ENCODE peak calls at places on chromosomes 6 and 20, in ten cellular contexts. One of them, this sample, is unnamed. For H3K36me3, the result is how much of the 10 kb centered on the place peaks cover.

GRCh38 chr20:9330151-9330550 is 184.2 kb upstream of the LAMP5 start:
- DNase-seq in PC-9: no peak
- DNase-seq in suprapubic skin: no peak
- DNase-seq in mesenchymal stem cell: no peak
- DNase-seq in neural progenitor cell: no peak
- DNase-seq in lower lobe of right lung: no peak
- DNase-seq in cardiac muscle cell: no peak
- DNase-seq in iPS DF 6.9: no peak
- DNase-seq in colonic mucosa: peak
- DNase-seq in IMR-90: no peak
- DNase-seq in this sample: no peak

GRCh38 chr6:160507420-160507819 is 156.7 kb downstream of the LPA start:
- DNase-seq in PC-9: no peak
- DNase-seq in suprapubic skin: no peak
- DNase-seq in mesenchymal stem cell: no peak
- DNase-seq in neural progenitor cell: no peak
- DNase-seq in lower lobe of right lung: no peak
- DNase-seq in cardiac muscle cell: no peak
- DNase-seq in iPS DF 6.9: no peak
- DNase-seq in colonic mucosa: no peak
- DNase-seq in IMR-90: no peak
- DNase-seq in this sample: no peak

GRCh38 chr6:156269751-156270369 is 507.3 kb upstream of the ARID1B start:
- DNase-seq in PC-9: no peak
- DNase-seq in suprapubic skin: no peak
- DNase-seq in mesenchymal stem cell: no peak
- DNase-seq in neural progenitor cell: no peak
- DNase-seq in lower lobe of right lung: no peak
- DNase-seq in cardiac muscle cell: no peak
- DNase-seq in iPS DF 6.9: no peak
- DNase-seq in colonic mucosa: no peak
- DNase-seq in IMR-90: no peak
- DNase-seq in this sample: no peak

GRCh38 chr6:14415452-14415851 is 297.9 kb downstream of the CD83 start:
- DNase-seq in PC-9: no peak
- DNase-seq in suprapubic skin: no peak
- DNase-seq in mesenchymal stem cell: no peak
- DNase-seq in neural progenitor cell: no peak
- DNase-seq in lower lobe of right lung: no peak
- DNase-seq in cardiac muscle cell: no peak
- DNase-seq in iPS DF 6.9: no peak
- DNase-seq in colonic mucosa: no peak
- DNase-seq in IMR-90: no peak
- DNase-seq in this sample: no peak

GRCh38 chr6:70103798-70104197 is 199.1 kb downstream of the COL9A1 start:
- DNase-seq in PC-9: no peak
- DNase-seq in suprapubic skin: no peak
- DNase-seq in mesenchymal stem cell: no peak
- DNase-seq in neural progenitor cell: no peak
- DNase-seq in lower lobe of right lung: no peak
- DNase-seq in cardiac muscle cell: no peak
- DNase-seq in iPS DF 6.9: no peak
- DNase-seq in colonic mucosa: peak
- DNase-seq in IMR-90: no peak
- DNase-seq in this sample: no peak

GRCh38 chr20:58891686-58892125 is 39.2 kb downstream of the GNAS start:
- DNase-seq in PC-9: no peak
- DNase-seq in suprapubic skin: no peak
- DNase-seq in mesenchymal stem cell: peak
- DNase-seq in neural progenitor cell: peak
- DNase-seq in lower lobe of right lung: peak
- DNase-seq in cardiac muscle cell: peak
- DNase-seq in iPS DF 6.9: no peak
- DNase-seq in colonic mucosa: peak
- DNase-seq in IMR-90: no peak
- DNase-seq in this sample: peak

GRCh38 chr20:33660035-33660684 is 2.0 kb upstream of the C20orf144 start:
- DNase-seq in PC-9: no peak
- DNase-seq in suprapubic skin: no peak
- DNase-seq in mesenchymal stem cell: no peak
- DNase-seq in neural progenitor cell: no peak
- DNase-seq in lower lobe of right lung: peak
- DNase-seq in cardiac muscle cell: no peak
- DNase-seq in iPS DF 6.9: no peak
- DNase-seq in colonic mucosa: no peak
- DNase-seq in IMR-90: no peak
- DNase-seq in this sample: peak

GRCh38 chr6:126919947-126920346 is 198.5 kb upstream of the RSPO3 start:
- DNase-seq in PC-9: no peak
- DNase-seq in suprapubic skin: no peak
- DNase-seq in mesenchymal stem cell: peak
- DNase-seq in neural progenitor cell: no peak
- DNase-seq in lower lobe of right lung: no peak
- DNase-seq in cardiac muscle cell: no peak
- DNase-seq in iPS DF 6.9: no peak
- DNase-seq in colonic mucosa: no peak
- DNase-seq in IMR-90: peak
- DNase-seq in this sample: no peak

GRCh38 chr6:30884521-30885480 is 482 bp downstream of the DDR1 start:
- DNase-seq in PC-9: peak
- DNase-seq in suprapubic skin: no peak
- DNase-seq in mesenchymal stem cell: peak
- DNase-seq in neural progenitor cell: peak
- DNase-seq in lower lobe of right lung: no peak
- DNase-seq in cardiac muscle cell: peak
- DNase-seq in iPS DF 6.9: no peak
- DNase-seq in colonic mucosa: peak
- DNase-seq in IMR-90: peak
- DNase-seq in this sample: peak

GRCh38 chr6:14804001-14804401 is 441.9 kb upstream of the JARID2 start:
- DNase-seq in PC-9: no peak
- DNase-seq in suprapubic skin: no peak
- DNase-seq in mesenchymal stem cell: peak
- DNase-seq in neural progenitor cell: no peak
- DNase-seq in lower lobe of right lung: no peak
- DNase-seq in cardiac muscle cell: no peak
- DNase-seq in iPS DF 6.9: no peak
- DNase-seq in colonic mucosa: no peak
- DNase-seq in IMR-90: no peak
- DNase-seq in this sample: no peak

GRCh38 chr6:108847738-108848115 is 495 bp upstream of the ARMC2 start:
- DNase-seq in PC-9: no peak
- DNase-seq in suprapubic skin: no peak
- DNase-seq in mesenchymal stem cell: no peak
- DNase-seq in neural progenitor cell: no peak
- DNase-seq in lower lobe of right lung: no peak
- DNase-seq in cardiac muscle cell: no peak
- DNase-seq in iPS DF 6.9: no peak
- DNase-seq in colonic mucosa: no peak
- DNase-seq in IMR-90: no peak
- DNase-seq in this sample: no peak

GRCh38 chr6:164322533-164322932 is 908.0 kb downstream of the QKI start:
- DNase-seq in PC-9: no peak
- DNase-seq in suprapubic skin: no peak
- DNase-seq in mesenchymal stem cell: peak
- DNase-seq in neural progenitor cell: no peak
- DNase-seq in lower lobe of right lung: no peak
- DNase-seq in cardiac muscle cell: no peak
- DNase-seq in iPS DF 6.9: no peak
- DNase-seq in colonic mucosa: no peak
- DNase-seq in IMR-90: no peak
- DNase-seq in this sample: no peak

GRCh38 chr6:107819976-107820551 is 4.0 kb downstream of the SCML4 start:
- DNase-seq in PC-9: no peak
- DNase-seq in suprapubic skin: no peak
- DNase-seq in mesenchymal stem cell: no peak
- DNase-seq in neural progenitor cell: peak
- DNase-seq in lower lobe of right lung: no peak
- DNase-seq in cardiac muscle cell: peak
- DNase-seq in iPS DF 6.9: no peak
- DNase-seq in colonic mucosa: no peak
- DNase-seq in IMR-90: peak
- DNase-seq in this sample: peak

GRCh38 chr6:113526553-113526952 is 330.6 kb upstream of the MARCKS start:
- DNase-seq in PC-9: no peak
- DNase-seq in suprapubic skin: no peak
- DNase-seq in mesenchymal stem cell: no peak
- DNase-seq in neural progenitor cell: no peak
- DNase-seq in lower lobe of right lung: no peak
- DNase-seq in cardiac muscle cell: no peak
- DNase-seq in iPS DF 6.9: no peak
- DNase-seq in colonic mucosa: no peak
- DNase-seq in IMR-90: no peak
- DNase-seq in this sample: no peak

GRCh38 chr6:123909989-123910388 is 106.3 kb downstream of the NKAIN2 start:
- DNase-seq in PC-9: no peak
- DNase-seq in suprapubic skin: no peak
- DNase-seq in mesenchymal stem cell: no peak
- DNase-seq in neural progenitor cell: no peak
- DNase-seq in lower lobe of right lung: no peak
- DNase-seq in cardiac muscle cell: no peak
- DNase-seq in iPS DF 6.9: no peak
- DNase-seq in colonic mucosa: no peak
- DNase-seq in IMR-90: no peak
- DNase-seq in this sample: no peak

GRCh38 chr6:134257516-134257915 is 60.4 kb downstream of the SGK1 start:
- DNase-seq in PC-9: no peak
- DNase-seq in suprapubic skin: no peak
- DNase-seq in mesenchymal stem cell: no peak
- DNase-seq in neural progenitor cell: no peak
- DNase-seq in lower lobe of right lung: no peak
- DNase-seq in cardiac muscle cell: no peak
- DNase-seq in iPS DF 6.9: no peak
- DNase-seq in colonic mucosa: no peak
- DNase-seq in IMR-90: no peak
- DNase-seq in this sample: no peak

DNA sequence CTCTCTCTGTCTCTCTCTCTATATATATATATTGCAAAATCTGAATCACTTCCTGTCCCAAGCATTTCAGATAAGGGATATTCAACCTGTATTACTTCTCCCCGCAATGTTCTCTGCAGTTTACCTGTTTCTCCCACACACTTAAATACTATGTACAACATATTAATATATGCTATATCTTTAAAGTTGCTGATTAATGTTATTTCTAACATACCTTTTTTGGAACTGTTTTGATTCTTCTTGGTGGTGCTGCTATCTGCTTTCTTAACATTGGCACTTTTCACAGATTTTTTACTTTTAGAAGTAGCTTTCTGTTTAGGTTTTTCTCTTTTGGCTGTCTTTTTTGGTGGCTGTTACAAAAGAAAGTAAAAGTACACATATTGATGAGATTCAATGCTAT is 27.2 kb downstream of the DEK start:
- DNase-seq in PC-9: no peak
- DNase-seq in suprapubic skin: no peak
- DNase-seq in mesenchymal stem cell: no peak
- DNase-seq in neural progenitor cell: no peak
- DNase-seq in lower lobe of right lung: no peak
- DNase-seq in cardiac muscle cell: no peak
- DNase-seq in iPS DF 6.9: no peak
- DNase-seq in colonic mucosa: no peak
- DNase-seq in IMR-90: no peak
- DNase-seq in this sample: no peak
- H3K36me3 ChIP-seq in PC-9: half or more
- H3K36me3 ChIP-seq in suprapubic skin: under half
- H3K36me3 ChIP-seq in mesenchymal stem cell: half or more
- H3K36me3 ChIP-seq in neural progenitor cell: under half
- H3K36me3 ChIP-seq in lower lobe of right lung: half or more
- H3K36me3 ChIP-seq in cardiac muscle cell: under half
- H3K36me3 ChIP-seq in iPS DF 6.9: under half
- H3K36me3 ChIP-seq in colonic mucosa: under half
- H3K36me3 ChIP-seq in IMR-90: under half
- H3K36me3 ChIP-seq in this sample: under half

GRCh38 chr6:150962436-150962835 is 96.9 kb downstream of the MTHFD1L start:
- DNase-seq in PC-9: no peak
- DNase-seq in suprapubic skin: no peak
- DNase-seq in mesenchymal stem cell: no peak
- DNase-seq in neural progenitor cell: no peak
- DNase-seq in lower lobe of right lung: no peak
- DNase-seq in cardiac muscle cell: no peak
- DNase-seq in iPS DF 6.9: no peak
- DNase-seq in colonic mucosa: no peak
- DNase-seq in IMR-90: no peak
- DNase-seq in this sample: no peak
- H3K36me3 ChIP-seq in PC-9: under half
- H3K36me3 ChIP-seq in suprapubic skin: under half
- H3K36me3 ChIP-seq in mesenchymal stem cell: half or more
- H3K36me3 ChIP-seq in neural progenitor cell: under half
- H3K36me3 ChIP-seq in lower lobe of right lung: under half
- H3K36me3 ChIP-seq in cardiac muscle cell: under half
- H3K36me3 ChIP-seq in iPS DF 6.9: under half
- H3K36me3 ChIP-seq in colonic mucosa: under half
- H3K36me3 ChIP-seq in IMR-90: half or more
- H3K36me3 ChIP-seq in this sample: under half

DNA sequence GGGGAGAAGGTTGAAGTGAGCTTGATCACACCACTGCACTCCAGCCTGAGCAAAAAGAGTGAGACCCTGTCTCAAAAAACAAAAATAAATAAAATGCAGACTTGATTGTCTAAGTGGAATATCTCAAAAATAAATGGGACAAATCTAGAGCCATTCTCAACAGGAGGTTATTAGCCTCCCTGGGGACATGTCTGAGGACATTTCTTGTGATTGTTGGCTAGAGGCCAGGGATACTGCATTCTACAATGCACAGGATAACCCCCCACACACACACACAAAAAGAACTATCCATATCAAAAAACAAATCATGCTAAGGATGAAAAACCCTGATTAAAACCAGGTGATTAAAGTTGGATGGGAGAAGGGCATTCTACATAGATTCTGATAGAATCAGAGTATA is 37.5 kb downstream of the FAM217A start:
- DNase-seq in PC-9: no peak
- DNase-seq in suprapubic skin: no peak
- DNase-seq in mesenchymal stem cell: no peak
- DNase-seq in neural progenitor cell: no peak
- DNase-seq in lower lobe of right lung: no peak
- DNase-seq in cardiac muscle cell: no peak
- DNase-seq in iPS DF 6.9: no peak
- DNase-seq in colonic mucosa: no peak
- DNase-seq in IMR-90: no peak
- DNase-seq in this sample: no peak
- H3K36me3 ChIP-seq in PC-9: under half
- H3K36me3 ChIP-seq in suprapubic skin: half or more
- H3K36me3 ChIP-seq in mesenchymal stem cell: half or more
- H3K36me3 ChIP-seq in neural progenitor cell: half or more
- H3K36me3 ChIP-seq in lower lobe of right lung: half or more
- H3K36me3 ChIP-seq in cardiac muscle cell: half or more
- H3K36me3 ChIP-seq in iPS DF 6.9: under half
- H3K36me3 ChIP-seq in colonic mucosa: under half
- H3K36me3 ChIP-seq in IMR-90: under half
- H3K36me3 ChIP-seq in this sample: under half

DNA sequence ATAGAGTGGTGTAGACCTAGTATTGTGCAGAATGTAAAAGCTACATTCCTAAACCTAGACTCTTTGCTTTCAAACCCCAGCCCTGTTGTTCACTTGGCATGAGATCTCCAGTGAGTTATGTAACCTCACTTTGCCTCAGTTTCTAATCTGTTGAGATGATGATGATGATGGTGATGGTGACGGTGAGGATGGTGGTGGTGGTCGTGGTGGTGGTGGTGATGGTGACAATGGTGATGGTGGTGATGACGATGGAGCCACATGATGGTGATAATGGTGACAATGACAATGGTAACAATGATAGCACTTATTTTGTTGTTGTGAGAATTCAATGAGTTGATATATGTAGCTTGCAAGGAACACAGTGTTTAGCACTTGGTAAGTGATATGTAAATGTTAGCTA is 80.3 kb downstream of the FAXC start:
- DNase-seq in PC-9: no peak
- DNase-seq in suprapubic skin: no peak
- DNase-seq in mesenchymal stem cell: no peak
- DNase-seq in neural progenitor cell: no peak
- DNase-seq in lower lobe of right lung: no peak
- DNase-seq in cardiac muscle cell: no peak
- DNase-seq in iPS DF 6.9: no peak
- DNase-seq in colonic mucosa: no peak
- DNase-seq in IMR-90: no peak
- DNase-seq in this sample: no peak
- H3K36me3 ChIP-seq in PC-9: under half
- H3K36me3 ChIP-seq in suprapubic skin: under half
- H3K36me3 ChIP-seq in mesenchymal stem cell: under half
- H3K36me3 ChIP-seq in neural progenitor cell: under half
- H3K36me3 ChIP-seq in lower lobe of right lung: under half
- H3K36me3 ChIP-seq in cardiac muscle cell: under half
- H3K36me3 ChIP-seq in iPS DF 6.9: under half
- H3K36me3 ChIP-seq in colonic mucosa: under half
- H3K36me3 ChIP-seq in IMR-90: under half
- H3K36me3 ChIP-seq in this sample: under half

This sample was measured in H7.